ENCODE peak calls at places on chromosomes 13 and 19, in eight cellular contexts. D is CD4-positive, CD25-positive, alpha-beta regulatory T cell; P is right atrium auricular region; Z is colonic mucosa; U is coronary artery; O is kidney epithelial cell; M is lower leg skin; E is neuronal stem cell. V is an unnamed sample.

GRCh38 chr13:98606296-98606695 is 29.4 kb upstream of the STK24 start:
- DNase-seq in M (no peak), Z (no peak), D (no peak), U (no peak), O (no peak), E (no peak), P (no peak), V (no peak)

GRCh38 chr13:111614009-111614408 is 293.6 kb downstream of the TEX29 start:
- DNase-seq in O (no peak), U (peak), Z (no peak), E (no peak), M (peak), D (no peak), P (no peak), V (no peak)

GRCh38 chr13:45873491-45874360 is 22.2 kb upstream of the SIAH3 start:
- DNase-seq in Z (no peak), E (no peak), D (no peak), O (peak), U (no peak), P (no peak), M (no peak), V (no peak)

GRCh38 chr13:98447881-98448641 is 128.8 kb downstream of the STK24 start:
- DNase-seq in U (no peak), O (no peak), D (no peak), E (peak), P (no peak), M (no peak), Z (no peak), V (no peak)

GRCh38 chr19:10315335-10316214 is at the start of gene FDX2:
- DNase-seq in P (peak), U (no peak), E (peak), O (no peak), Z (peak), M (peak), D (peak), V (peak)

GRCh38 chr13:35917252-35917941 is 213.8 kb downstream of the DCLK1 start:
- DNase-seq in Z (no peak), M (peak), D (no peak), U (no peak), P (no peak), O (no peak), E (no peak), V (no peak)

GRCh38 chr19:14686411-14686810 is 3.4 kb upstream of the ZNF333 start:
- DNase-seq in M (no peak), O (no peak), D (peak), U (no peak), E (no peak), Z (no peak), P (no peak), V (no peak)

GRCh38 chr13:112177459-112177858 is 110.5 kb downstream of the SOX1 start:
- DNase-seq in Z (no peak), U (peak), P (no peak), E (no peak), O (no peak), D (no peak), M (peak), V (no peak)

GRCh38 chr13:109904218-109904617 is 117.8 kb upstream of the IRS2 start:
- DNase-seq in O (no peak), E (no peak), D (no peak), P (no peak), U (no peak), Z (no peak), M (no peak), V (no peak)

GRCh38 chr13:113906566-113906965 is 42.7 kb upstream of the GAS6 start:
- DNase-seq in Z (peak), M (peak), P (peak), D (no peak), O (no peak), E (no peak), U (peak), V (no peak)

GRCh38 chr19:45906221-45906620 is 3.8 kb upstream of the MYPOP start:
- DNase-seq in M (no peak), D (no peak), P (no peak), E (no peak), Z (no peak), U (no peak), O (no peak), V (no peak)

GRCh38 chr19:4539697-4540581 is at the start of gene LRG1:
- DNase-seq in U (no peak), O (no peak), D (no peak), Z (peak), M (no peak), E (no peak), P (no peak), V (no peak)

GRCh38 chr13:74035881-74036280 is 98.3 kb downstream of the KLF12 start:
- DNase-seq in E (no peak), U (no peak), O (no peak), Z (no peak), D (no peak), M (no peak), P (no peak), V (no peak)

GRCh38 chr19:54464044-54464623 is 556 bp upstream of the LENG9 start:
- DNase-seq in P (peak), D (peak), M (peak), E (peak), Z (peak), U (peak), O (peak), V (peak)

GRCh38 chr19:1618157-1619093 is 13.2 kb upstream of the UQCR11 start:
- DNase-seq in Z (peak), P (no peak), D (peak), U (no peak), O (no peak), M (no peak), E (no peak), V (no peak)

GRCh38 chr13:97977376-97977705 is 23.9 kb downstream of the IPO5 start:
- DNase-seq in U (no peak), O (no peak), E (no peak), M (no peak), P (no peak), Z (no peak), D (no peak), V (no peak)

GRCh38 chr13:46211116-46211515 is 612 bp upstream of the LRRC63 start:
- DNase-seq in P (no peak), D (peak), E (no peak), M (no peak), Z (no peak), O (no peak), U (no peak), V (no peak)

DNA sequence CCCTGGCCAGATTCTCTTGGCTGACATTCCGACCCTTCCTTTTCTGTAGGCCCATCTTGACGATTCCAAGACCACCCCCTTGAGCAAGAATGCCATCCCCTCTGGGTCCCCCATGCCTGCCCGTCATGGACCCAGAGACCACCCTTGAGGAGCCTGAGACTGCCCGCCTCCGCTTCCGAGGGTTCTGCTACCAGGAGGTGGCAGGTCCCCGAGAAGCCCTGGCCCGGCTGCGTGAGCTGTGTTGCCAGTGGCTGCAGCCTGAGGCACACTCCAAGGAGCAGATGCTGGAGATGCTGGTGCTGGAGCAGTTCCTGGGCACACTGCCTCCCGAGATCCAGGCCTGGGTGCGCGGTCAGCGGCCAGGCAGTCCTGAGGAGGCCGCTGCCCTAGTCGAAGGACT is 978 bp downstream of the ZNF446 start:
- DNase-seq in Z (no peak), M (no peak), P (no peak), D (no peak), E (no peak), O (no peak), U (no peak), V (no peak)
- H3K4me3 ChIP-seq in Z (no peak), M (no peak), P (no peak), D (peak), E (peak), O (no peak), U (peak), V (no peak)

DNA sequence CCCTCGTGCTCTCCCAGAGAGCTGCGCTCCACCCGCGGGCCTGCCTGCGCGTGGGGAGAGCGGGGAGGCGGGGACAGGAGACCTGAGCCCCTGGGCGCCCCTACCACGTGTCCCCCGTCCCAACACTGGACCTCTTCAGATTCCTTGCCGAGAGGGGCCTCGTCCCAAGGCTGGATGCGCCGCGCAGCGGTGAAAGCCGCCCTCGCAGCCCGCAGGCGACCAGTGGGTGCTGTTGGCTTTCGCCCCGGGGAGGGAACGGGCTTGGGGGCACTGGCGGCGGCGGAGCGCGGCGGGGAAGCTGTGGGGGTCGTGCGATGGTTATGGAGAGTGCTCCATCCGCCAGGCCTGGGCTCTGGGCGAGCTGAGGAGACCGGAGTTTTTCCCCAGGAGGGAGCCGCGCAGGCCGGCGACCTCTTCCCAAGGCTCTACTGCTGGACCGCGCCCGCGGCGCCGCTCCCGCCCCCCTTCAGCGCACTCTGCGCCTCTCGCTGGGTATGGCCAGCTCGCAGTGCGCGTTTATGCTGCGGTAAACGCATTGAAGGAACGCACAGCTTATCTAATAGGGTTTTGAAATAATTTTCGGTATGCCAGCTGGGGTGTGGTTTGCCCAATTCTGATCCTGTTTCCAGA is 17.2 kb upstream of the RNF17 start:
- DNase-seq in O (no peak), P (no peak), U (no peak), D (no peak), M (peak), Z (no peak), E (peak), V (no peak)
- H3K4me3 ChIP-seq in O (no peak), P (peak), U (peak), D (no peak), M (no peak), Z (no peak), E (no peak), V (no peak)

DNA sequence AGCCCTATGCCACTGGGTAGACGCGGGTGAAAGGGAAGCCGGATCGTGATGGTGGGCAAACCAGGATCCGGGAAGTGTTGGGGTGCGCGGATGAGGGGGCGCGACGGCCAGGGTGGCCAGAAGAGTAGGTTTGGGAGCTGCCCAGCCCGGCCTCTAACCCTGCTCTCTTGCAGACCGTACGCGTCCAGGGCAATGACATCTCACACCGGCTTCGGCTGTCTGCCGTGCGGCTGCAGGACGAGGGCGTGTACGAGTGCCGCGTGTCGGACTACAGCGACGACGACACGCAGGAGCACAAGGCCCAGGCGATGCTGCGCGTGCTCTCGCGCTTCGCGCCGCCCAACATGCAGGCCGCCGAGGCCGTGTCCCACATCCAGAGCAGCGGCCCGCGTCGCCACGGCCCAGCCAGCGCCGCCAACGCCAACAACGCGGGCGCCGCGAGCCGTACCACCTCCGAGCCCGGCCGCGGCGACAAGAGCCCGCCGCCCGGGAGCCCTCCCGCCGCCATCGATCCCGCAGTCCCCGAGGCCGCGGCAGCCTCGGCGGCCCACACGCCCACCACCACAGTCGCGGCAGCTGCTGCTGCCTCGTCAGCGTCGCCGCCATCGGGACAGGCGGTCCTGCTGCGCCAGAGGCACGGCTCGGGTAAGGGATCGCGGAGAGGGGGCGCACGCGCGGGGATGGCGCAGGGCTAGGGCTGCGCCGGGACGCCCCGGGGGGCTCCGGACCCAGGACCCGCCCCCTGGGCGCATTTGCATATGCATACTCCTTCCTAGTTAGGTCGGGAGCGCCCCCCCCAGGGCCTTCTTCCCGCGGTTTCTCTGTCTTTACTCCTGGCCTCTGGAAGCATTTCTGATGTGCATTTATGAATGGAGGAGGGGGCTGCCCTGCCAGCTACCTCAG is 4.1 kb downstream of the VSTM2B start:
- DNase-seq in D (no peak), O (no peak), Z (no peak), U (no peak), M (no peak), P (no peak), E (peak), V (no peak)
- H3K4me3 ChIP-seq in D (no peak), O (no peak), Z (no peak), U (peak), M (no peak), P (peak), E (no peak), V (no peak)

GRCh38 chr19:33375156-33375744 is 1.7 kb downstream of the CEBPG start:
- DNase-seq in Z (no peak), U (no peak), M (peak), O (no peak), D (no peak), E (no peak), P (no peak), V (no peak)
- H3K4me3 ChIP-seq in Z (peak), U (peak), M (no peak), O (no peak), D (peak), E (peak), P (peak), V (no peak)

GRCh38 chr19:18789883-18790565 is 1.1 kb downstream of the COMP start:
- DNase-seq in D (no peak), U (no peak), E (no peak), Z (no peak), O (no peak), P (no peak), M (no peak), V (no peak)
- H3K4me3 ChIP-seq in D (no peak), U (peak), E (no peak), Z (no peak), O (no peak), P (peak), M (no peak), V (peak)

GRCh38 chr19:29724741-29725140 is 9.7 kb upstream of the C19orf12 start:
- DNase-seq in O (no peak), U (no peak), E (no peak), Z (no peak), M (no peak), P (no peak), D (no peak), V (no peak)

GRCh38 chr19:29727906-29728305 is 12.8 kb upstream of the C19orf12 start:
- DNase-seq in U (no peak), O (no peak), D (no peak), Z (no peak), M (no peak), P (no peak), E (no peak), V (no peak)

GRCh38 chr19:29724102-29724641 is 9.1 kb upstream of the C19orf12 start:
- DNase-seq in D (peak), Z (no peak), P (no peak), E (peak), M (no peak), O (no peak), U (no peak), V (no peak)
- H3K4me3 ChIP-seq in D (no peak), Z (peak), P (peak), E (peak), M (no peak), O (peak), U (peak), V (peak)

GRCh38 chr13:100898431-100898830 is 223.8 kb upstream of the TMTC4 start:
- DNase-seq in Z (no peak), E (no peak), O (no peak), D (no peak), M (no peak), U (no peak), P (no peak), V (no peak)

GRCh38 chr13:100887729-100888151 is 213.1 kb upstream of the TMTC4 start:
- DNase-seq in P (no peak), O (peak), M (no peak), U (no peak), E (no peak), Z (no peak), D (no peak), V (no peak)

GRCh38 chr13:100890645-100891044 is 216.1 kb upstream of the TMTC4 start:
- DNase-seq in P (no peak), E (no peak), D (no peak), U (no peak), O (no peak), Z (no peak), M (no peak), V (no peak)

GRCh38 chr13:100895656-100896055 is 221.1 kb upstream of the TMTC4 start:
- DNase-seq in M (no peak), U (no peak), P (no peak), E (no peak), Z (no peak), O (no peak), D (no peak), V (no peak)

DNA sequence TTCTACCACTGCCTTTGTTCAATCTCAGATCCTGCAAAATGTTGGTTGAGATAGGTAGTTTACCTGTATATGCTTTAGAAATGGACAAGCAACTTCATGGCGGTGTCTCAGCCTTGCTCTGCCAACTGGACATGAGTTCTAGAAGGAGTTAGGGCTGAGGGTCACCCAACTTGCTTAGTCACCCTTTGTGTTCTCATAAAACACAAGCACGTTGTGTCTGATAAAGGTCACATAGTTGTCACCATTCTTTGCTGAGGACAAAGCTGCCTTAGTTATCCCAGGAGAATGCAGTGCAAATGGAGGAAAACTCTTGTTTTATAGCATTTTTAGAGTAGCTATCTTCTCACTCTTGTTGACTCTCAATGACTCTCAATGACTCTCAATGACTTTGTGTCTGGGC is 218.4 kb upstream of the TMTC4 start:
- DNase-seq in E (no peak), Z (no peak), D (no peak), P (no peak), U (no peak), M (no peak), O (no peak), V (no peak)
- H3K4me3 ChIP-seq in E (no peak), Z (no peak), D (no peak), P (no peak), U (no peak), M (no peak), O (no peak), V (no peak)

GRCh38 chr19:2866495-2867024 is 575 bp upstream of the ZNF556 start:
- DNase-seq in M (no peak), P (no peak), E (no peak), U (no peak), D (no peak), Z (no peak), O (no peak), V (no peak)

GRCh38 chr19:2863818-2864217 is 3.3 kb upstream of the ZNF556 start:
- DNase-seq in P (no peak), D (no peak), Z (no peak), M (no peak), U (no peak), E (no peak), O (no peak), V (no peak)

GRCh38 chr19:2869618-2870017 is 2.5 kb downstream of the ZNF556 start:
- DNase-seq in Z (no peak), M (no peak), D (no peak), P (no peak), O (no peak), U (no peak), E (no peak), V (no peak)

GRCh38 chr19:2867025-2867991 is at the start of gene ZNF556:
- DNase-seq in Z (no peak), D (no peak), U (no peak), E (no peak), O (no peak), P (no peak), M (no peak), V (no peak)

GRCh38 chr19:2865334-2866221 is 1.6 kb upstream of the ZNF556 start:
- DNase-seq in O (no peak), M (no peak), P (no peak), U (no peak), E (no peak), Z (no peak), D (no peak), V (no peak)
- H3K4me3 ChIP-seq in O (no peak), M (no peak), P (no peak), U (no peak), E (no peak), Z (no peak), D (no peak), V (no peak)

GRCh38 chr19:41025871-41026270 is 34.8 kb downstream of the CYP2B6 start:
- DNase-seq in Z (no peak), E (no peak), U (peak), P (no peak), D (no peak), O (no peak), M (peak), V (no peak)
- H3K4me3 ChIP-seq in Z (no peak), E (no peak), U (no peak), P (no peak), D (no peak), O (no peak), M (no peak), V (no peak)

V was measured in effector memory CD4-positive, alpha-beta T cell.